ENCODE peak calls at places on chromosomes 5 and 9, in eight cellular contexts. H is tibial artery; G is stimulated activated CD4-positive, alpha-beta T cell treated with anti-CD3 and anti-CD28 coated beads, Interleukin-2, amount 100 ng/mL, for 48 hours; O is stimulated activated CD8-positive, alpha-beta memory T cell treated with anti-CD3 and anti-CD28 coated beads, Interleukin-12 subunit alpha, Interleukin-12 subunit beta, amount 100 ng/mL, for 1 hour; U is iPS-NIHi11; A is IMR-90; S is HFFc6; Z is naive B cell. J is an unnamed sample.

GRCh38 chr5:67432601-67433000 is 236.0 kb upstream of the CD180 start:
- DNase-seq in H (no peak), G (no peak), O (no peak), U (no peak), A (no peak), S (no peak), Z (no peak), J (no peak)

GRCh38 chr5:87541033-87541432 is 128.3 kb upstream of the CCNH start:
- DNase-seq in H (peak), G (no peak), O (no peak), U (peak), A (peak), S (peak), Z (no peak), J (peak)

GRCh38 chr9:116550728-116551436 is 136.2 kb upstream of the TRIM32 start:
- DNase-seq in H (no peak), G (no peak), O (no peak), U (no peak), A (peak), S (peak), Z (no peak), J (no peak)

GRCh38 chr9:125509476-125509875 is 197.5 kb downstream of the MAPKAP1 start:
- DNase-seq in H (no peak), G (no peak), O (no peak), U (no peak), A (peak), S (peak), Z (no peak), J (no peak)

GRCh38 chr5:163867324-163867723 is 361.9 kb downstream of the MAT2B start:
- DNase-seq in H (no peak), G (no peak), O (no peak), U (no peak), A (peak), S (no peak), Z (no peak), J (no peak)

GRCh38 chr5:150628936-150629485 is 11.4 kb upstream of the SYNPO start:
- DNase-seq in H (no peak), G (no peak), O (no peak), U (no peak), A (no peak), S (no peak), Z (no peak), J (peak)

GRCh38 chr9:93182572-93182971 is 1.4 kb upstream of the WNK2 start:
- DNase-seq in H (no peak), G (no peak), O (no peak), U (no peak), A (no peak), S (no peak), Z (no peak), J (no peak)

GRCh38 chr5:135240283-135240633 is 158.8 kb downstream of the MACROH2A1 start:
- DNase-seq in H (no peak), G (no peak), O (no peak), U (no peak), A (no peak), S (no peak), Z (no peak), J (no peak)

GRCh38 chr9:131046581-131047202 is 37.7 kb downstream of the LAMC3 start:
- DNase-seq in H (peak), G (peak), O (peak), U (peak), A (peak), S (peak), Z (peak), J (peak)

GRCh38 chr9:72907421-72907820 is 45.4 kb downstream of the ALDH1A1 start:
- DNase-seq in H (no peak), G (no peak), O (no peak), U (no peak), A (no peak), S (no peak), Z (no peak), J (no peak)

GRCh38 chr5:97714426-97714825 is 531.4 kb upstream of the RIOK2 start:
- DNase-seq in H (no peak), G (no peak), O (no peak), U (no peak), A (no peak), S (no peak), Z (no peak), J (no peak)

GRCh38 chr5:150152636-150153462 is 2.8 kb downstream of the PDGFRB start:
- DNase-seq in H (no peak), G (no peak), O (no peak), U (no peak), A (peak), S (peak), Z (no peak), J (no peak)

GRCh38 chr9:71498691-71499090 is 269.6 kb downstream of the CEMIP2 start:
- DNase-seq in H (no peak), G (no peak), O (no peak), U (no peak), A (no peak), S (no peak), Z (no peak), J (no peak)

GRCh38 chr5:126403871-126404270 is 19.3 kb upstream of the GRAMD2B start:
- DNase-seq in H (no peak), G (no peak), O (no peak), U (no peak), A (peak), S (peak), Z (no peak), J (no peak)

J was measured in DMS53.